ENCODE peak calls at places on chromosomes 4 and X, in nine cellular contexts. V is mammary epithelial cell, J is right lobe of liver, R is stomach, H is Panc1, L is astrocyte, D is psoas muscle, M is sigmoid colon, K is testis. B is an unnamed sample. For H3K36me3, the result is how much of the 10 kb centered on the place peaks cover.

GRCh38 chr4:41189076-41189475 is 25.3 kb downstream of the APBB2 start:
- DNase-seq in V (no peak), J (no peak), R (no peak), H (no peak), L (no peak), D (no peak), M (no peak), K (no peak), B (no peak)

GRCh38 chrX:39063037-39063436 is 261.8 kb downstream of the MID1IP1 start:
- DNase-seq in V (no peak), J (no peak), R (peak), H (no peak), L (no peak), D (peak), M (no peak), K (no peak), B (no peak)

GRCh38 chr4:142353149-142353738 is 492.9 kb downstream of the INPP4B start:
- DNase-seq in V (peak), J (no peak), R (no peak), H (no peak), L (peak), D (no peak), M (no peak), K (peak), B (peak)

GRCh38 chr4:189294570-189294969 is 646.1 kb upstream of the FRG1 start:
- DNase-seq in V (peak), J (no peak), R (no peak), H (no peak), L (no peak), D (no peak), M (no peak), K (no peak), B (no peak)

GRCh38 chr4:83258463-83258862 is 26.1 kb downstream of the COQ2 start:
- DNase-seq in V (no peak), J (no peak), R (no peak), H (no peak), L (no peak), D (no peak), M (no peak), K (no peak), B (no peak)

GRCh38 chrX:12972239-12972638 is 2.7 kb upstream of the TMSB4X start:
- DNase-seq in V (no peak), J (no peak), R (no peak), H (no peak), L (no peak), D (no peak), M (no peak), K (no peak), B (no peak)

GRCh38 chr4:143773998-143774898 is 73.8 kb upstream of the FREM3 start:
- DNase-seq in V (peak), J (peak), R (peak), H (peak), L (peak), D (no peak), M (no peak), K (peak), B (peak)

GRCh38 chr4:148305749-148306148 is 136.5 kb downstream of the NR3C2 start:
- DNase-seq in V (no peak), J (no peak), R (no peak), H (no peak), L (no peak), D (no peak), M (no peak), K (no peak), B (no peak)

GRCh38 chrX:135596495-135596894 is 76.0 kb downstream of the INTS6L start:
- DNase-seq in V (peak), J (no peak), R (peak), H (no peak), L (no peak), D (no peak), M (no peak), K (peak), B (peak)

GRCh38 chr4:56655627-56656345 is 25.3 kb downstream of the HOPX start:
- DNase-seq in V (no peak), J (no peak), R (no peak), H (no peak), L (no peak), D (peak), M (no peak), K (no peak), B (no peak)

GRCh38 chr4:118987959-118988634 is 99.4 kb downstream of the SYNPO2 start:
- DNase-seq in V (no peak), J (no peak), R (no peak), H (no peak), L (no peak), D (no peak), M (no peak), K (no peak), B (no peak)

GRCh38 chr4:123232439-123232838 is 164.2 kb upstream of the SPRY1 start:
- DNase-seq in V (peak), J (no peak), R (no peak), H (no peak), L (peak), D (no peak), M (no peak), K (no peak), B (peak)

GRCh38 chrX:154509455-154509854 is 6.6 kb downstream of the FAM3A start:
- DNase-seq in V (no peak), J (no peak), R (no peak), H (no peak), L (no peak), D (no peak), M (no peak), K (no peak), B (no peak)

GRCh38 chr4:115844180-115844579 is 730.8 kb upstream of the NDST4 start:
- DNase-seq in V (no peak), J (no peak), R (no peak), H (no peak), L (no peak), D (no peak), M (no peak), K (no peak), B (no peak)

GRCh38 chr4:72505314-72505744 is 63.7 kb downstream of the ADAMTS3 start:
- DNase-seq in V (peak), J (peak), R (no peak), H (peak), L (peak), D (no peak), M (no peak), K (peak), B (peak)

GRCh38 chr4:118180776-118181175 is 146.5 kb downstream of the NDST3 start:
- DNase-seq in V (peak), J (no peak), R (no peak), H (no peak), L (no peak), D (no peak), M (no peak), K (no peak), B (no peak)

GRCh38 chrX:19795289-19795688 is 92.1 kb downstream of the SH3KBP1 start:
- DNase-seq in V (no peak), J (no peak), R (no peak), H (no peak), L (no peak), D (no peak), M (no peak), K (no peak), B (no peak)

GRCh38 chrX:65926095-65927019 is 113.5 kb downstream of the VSIG4 start:
- DNase-seq in V (no peak), J (no peak), R (no peak), H (no peak), L (no peak), D (no peak), M (no peak), K (no peak), B (no peak)

GRCh38 chrX:19886888-19887531 is 390 bp downstream of the SH3KBP1 start:
- DNase-seq in V (no peak), J (peak), R (peak), H (no peak), L (no peak), D (peak), M (no peak), K (peak), B (no peak)

GRCh38 chr4:158670975-158671664 is 567 bp downstream of the C4orf46 start:
- DNase-seq in V (peak), J (no peak), R (peak), H (peak), L (peak), D (peak), M (peak), K (peak), B (peak)

GRCh38 chrX:79466636-79467035 is 99.5 kb upstream of the ITM2A start:
- DNase-seq in V (no peak), J (no peak), R (no peak), H (no peak), L (no peak), D (no peak), M (no peak), K (no peak), B (no peak)

GRCh38 chr4:181897935-181898334 is 345.3 kb upstream of the TENM3 start:
- DNase-seq in V (peak), J (no peak), R (no peak), H (no peak), L (peak), D (no peak), M (no peak), K (no peak), B (peak)

GRCh38 chr4:66572949-66573348 is 902.7 kb upstream of the EPHA5 start:
- DNase-seq in V (peak), J (no peak), R (no peak), H (no peak), L (peak), D (no peak), M (no peak), K (no peak), B (no peak)

GRCh38 chr4:176879370-176880116 is 86.8 kb upstream of the VEGFC start:
- DNase-seq in V (no peak), J (no peak), R (no peak), H (no peak), L (no peak), D (no peak), M (no peak), K (no peak), B (no peak)

GRCh38 chr4:111652206-111652605 is 493.0 kb upstream of the FAM241A start:
- DNase-seq in V (no peak), J (no peak), R (no peak), H (no peak), L (no peak), D (no peak), M (no peak), K (no peak), B (peak)

GRCh38 chrX:150503898-150504219 is 64.6 kb upstream of the MTM1 start:
- DNase-seq in V (peak), J (no peak), R (peak), H (no peak), L (no peak), D (no peak), M (no peak), K (no peak), B (no peak)

GRCh38 chrX:34875204-34875603 is 67.4 kb upstream of the FAM47B start:
- DNase-seq in V (peak), J (no peak), R (no peak), H (peak), L (peak), D (no peak), M (no peak), K (no peak), B (no peak)

GRCh38 chrX:41293269-41293668 is 40.7 kb upstream of the DDX3X start:
- DNase-seq in V (no peak), J (no peak), R (no peak), H (no peak), L (no peak), D (no peak), M (no peak), K (peak), B (peak)

GRCh38 chr4:81060587-81061339 is 30.3 kb downstream of the BMP3 start:
- DNase-seq in V (no peak), J (no peak), R (no peak), H (no peak), L (no peak), D (no peak), M (no peak), K (no peak), B (no peak)

GRCh38 chrX:100647739-100648138 is 3.7 kb downstream of the SRPX2 start:
- DNase-seq in V (no peak), J (no peak), R (no peak), H (no peak), L (peak), D (no peak), M (no peak), K (no peak), B (no peak)

GRCh38 chr4:6680372-6681034 is 13.2 kb upstream of the S100P start:
- DNase-seq in V (no peak), J (no peak), R (no peak), H (no peak), L (no peak), D (no peak), M (no peak), K (no peak), B (no peak)
- TF ChIP-seq CTCF in V (peak), J (no peak), R (no peak), H (no peak), L (no peak), D (no peak), M (no peak), K (no peak), B (no peak)

DNA sequence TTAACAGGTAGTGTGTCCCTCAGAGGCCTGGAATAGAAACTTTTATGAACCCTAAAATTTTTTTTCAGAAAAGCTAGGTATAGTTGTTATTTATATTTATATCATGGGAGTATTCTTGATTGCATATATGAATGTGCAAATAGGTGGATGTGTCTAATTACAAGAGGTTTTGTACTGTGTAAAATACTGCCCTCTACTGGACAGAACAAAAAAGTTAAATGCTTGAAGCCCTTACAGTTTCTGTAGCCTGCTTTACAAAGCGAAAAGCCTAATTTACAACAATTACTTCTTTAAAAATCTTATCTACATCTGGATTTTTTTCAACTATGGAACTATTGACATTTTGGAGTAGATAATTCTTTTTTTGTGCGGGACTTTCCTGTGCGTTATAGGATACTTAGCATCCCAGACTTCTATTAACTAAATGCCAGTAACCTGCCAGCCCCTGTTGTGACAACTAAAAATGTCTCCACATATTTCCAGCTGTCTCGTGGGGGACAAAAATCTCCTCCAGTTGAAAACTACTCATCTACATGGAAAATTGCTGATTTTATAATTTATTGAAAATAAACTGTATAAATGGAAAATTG is 35.1 kb downstream of the ENPEP start:
- DNase-seq in V (peak), J (no peak), R (no peak), H (no peak), L (peak), D (no peak), M (no peak), K (no peak), B (peak)
- H3K27ac ChIP-seq in V (no peak), J (no peak), R (no peak), H (no peak), L (no peak), D (no peak), M (no peak), K (no peak), B (no peak)

GRCh38 chrX:10465254-10465653 is 155.1 kb downstream of the MID1 start:
- DNase-seq in V (no peak), J (no peak), R (no peak), H (no peak), L (no peak), D (no peak), M (no peak), K (no peak), B (no peak)
- H3K36me3 ChIP-seq in V (under half), J (under half), R (under half), H (under half), L (under half), D (under half), M (under half), K (under half), B (under half)

GRCh38 chr4:139617702-139618490 is 47.7 kb upstream of the MGST2 start:
- DNase-seq in V (no peak), J (no peak), R (no peak), H (no peak), L (no peak), D (no peak), M (no peak), K (no peak), B (peak)
- TF ChIP-seq CTCF in V (peak), J (peak), R (no peak), H (peak), L (peak), D (peak), M (no peak), K (no peak), B (peak)

GRCh38 chrX:112851161-112851779 is 10.6 kb upstream of the AMOT start:
- DNase-seq in V (peak), J (no peak), R (no peak), H (no peak), L (no peak), D (no peak), M (no peak), K (no peak), B (no peak)
- H3K27ac ChIP-seq in V (no peak), J (no peak), R (no peak), H (no peak), L (no peak), D (no peak), M (no peak), K (no peak), B (no peak)

GRCh38 chr4:185179488-185179887 is 24.3 kb downstream of the CFAP97 start:
- DNase-seq in V (no peak), J (no peak), R (no peak), H (no peak), L (no peak), D (no peak), M (no peak), K (no peak), B (no peak)
- H3K36me3 ChIP-seq in V (under half), J (under half), R (under half), H (under half), L (under half), D (under half), M (under half), K (under half), B (under half)

DNA sequence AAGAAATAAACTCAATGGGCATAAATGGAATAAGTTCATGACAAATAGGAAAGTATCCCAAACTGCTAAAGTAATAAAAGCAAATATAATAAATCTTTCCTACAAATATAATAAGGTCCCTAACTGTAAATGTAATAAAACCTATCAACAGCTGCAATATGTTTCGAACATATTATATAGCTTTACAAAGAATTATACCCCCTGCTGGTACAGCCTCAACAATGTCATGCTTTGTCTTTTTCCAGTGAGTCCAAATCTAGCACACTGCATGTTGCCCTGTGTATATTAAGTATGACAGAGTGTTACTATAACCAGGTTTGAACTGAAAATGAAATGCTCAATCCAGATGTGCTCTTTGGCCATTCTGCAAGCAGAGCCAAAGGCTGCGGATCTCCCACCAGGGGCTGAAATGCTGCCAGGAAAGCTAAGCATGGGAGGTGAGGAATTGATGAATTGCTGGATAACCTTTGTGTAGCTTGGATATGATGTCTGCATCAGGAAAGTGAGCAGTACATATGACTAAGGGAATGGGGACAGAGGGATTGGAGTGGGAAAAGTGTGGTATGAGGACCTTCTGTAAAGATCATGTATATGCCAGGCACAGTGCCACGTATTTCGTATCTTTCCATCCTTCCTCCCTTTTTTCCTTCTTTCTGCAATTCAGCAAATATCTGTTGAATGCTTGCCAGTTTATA is 954.5 kb upstream of the LCORL start:
- DNase-seq in V (no peak), J (no peak), R (no peak), H (no peak), L (no peak), D (no peak), M (no peak), K (no peak), B (no peak)
- TF ChIP-seq CTCF in V (no peak), J (no peak), R (no peak), H (no peak), L (no peak), D (no peak), M (no peak), K (no peak), B (no peak)

GRCh38 chr4:1767770-1768366 is 25.2 kb upstream of the FGFR3 start:
- DNase-seq in V (no peak), J (no peak), R (peak), H (no peak), L (no peak), D (no peak), M (no peak), K (peak), B (peak)

GRCh38 chr4:1770245-1770644 is 22.8 kb upstream of the FGFR3 start:
- DNase-seq in V (no peak), J (no peak), R (no peak), H (no peak), L (no peak), D (no peak), M (no peak), K (no peak), B (no peak)

GRCh38 chr4:1768367-1769034 is 24.6 kb upstream of the FGFR3 start:
- DNase-seq in V (no peak), J (no peak), R (no peak), H (no peak), L (no peak), D (no peak), M (no peak), K (no peak), B (no peak)

GRCh38 chr4:1770791-1771231 is 22.3 kb upstream of the FGFR3 start:
- DNase-seq in V (no peak), J (no peak), R (no peak), H (no peak), L (no peak), D (no peak), M (no peak), K (no peak), B (no peak)

DNA sequence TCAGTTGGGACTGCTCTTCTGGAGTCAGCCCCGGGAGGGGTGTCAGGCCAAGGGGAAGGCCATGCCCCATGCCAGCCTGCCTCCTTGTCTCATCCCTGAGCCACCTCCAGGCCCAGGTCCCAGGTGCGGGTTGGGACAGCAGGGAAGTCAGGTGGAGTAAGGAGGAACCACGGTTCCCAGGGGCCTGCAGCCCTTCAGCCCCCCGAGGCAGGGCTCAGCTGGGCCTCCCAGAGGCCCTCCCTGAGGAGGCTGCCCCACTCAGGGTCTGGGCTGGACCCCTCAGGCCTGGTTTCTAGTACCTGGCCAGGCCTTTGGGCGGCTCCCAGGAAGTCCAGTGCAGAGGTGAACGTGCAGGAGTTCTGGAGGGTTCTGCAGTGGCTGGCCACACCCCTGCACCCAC is 23.4 kb upstream of the FGFR3 start:
- DNase-seq in V (no peak), J (no peak), R (no peak), H (no peak), L (no peak), D (no peak), M (no peak), K (no peak), B (no peak)
- H3K27ac ChIP-seq in V (no peak), J (no peak), R (no peak), H (no peak), L (no peak), D (no peak), M (no peak), K (no peak), B (no peak)

DNA sequence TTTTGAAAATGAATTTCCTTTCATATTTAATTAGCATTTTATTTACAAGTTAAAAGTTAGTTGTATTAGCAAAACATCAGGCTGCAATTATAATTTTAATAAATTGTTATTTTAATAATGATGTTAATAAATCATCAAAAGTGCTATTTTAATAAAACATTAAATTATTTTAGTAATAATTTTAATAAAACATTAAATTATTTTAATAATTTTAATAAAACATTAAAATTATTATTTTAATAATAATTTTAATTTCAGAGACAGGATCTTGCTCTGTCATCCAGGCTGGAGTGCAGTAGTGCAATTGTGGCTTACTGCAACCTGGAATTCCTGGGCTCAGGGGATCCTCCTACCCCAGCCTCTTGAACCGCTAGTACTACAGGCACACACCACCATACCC is 10.8 kb downstream of the RAP2C start:
- DNase-seq in V (no peak), J (no peak), R (no peak), H (no peak), L (no peak), D (no peak), M (no peak), K (no peak), B (no peak)
- H3K36me3 ChIP-seq in V (under half), J (under half), R (under half), H (under half), L (under half), D (under half), M (under half), K (under half), B (under half)

B was measured in A673.